ENCODE peak calls at places on chromosomes 4 and X, in seven cellular contexts. L, Y, Z, M, Q, S and X are unnamed samples.
A peak's percentile ranks its signal among the peaks of the same experiment; 100 is the strongest.

GRCh38 chrX:74924449-74925209 is 623 bp downstream of the NEXMIF start:
- DNase-seq in L (no peak), Y (peak; percentile 11), Z (peak; percentile 63), M (no peak), Q (no peak), S (peak; percentile 38), X (peak; percentile 62)

GRCh38 chr4:17762705-17763104 is 18.7 kb downstream of the FAM184B start:
- DNase-seq in L (peak; percentile 37), Y (no peak), Z (no peak), M (peak; percentile 58), Q (peak; percentile 23), S (no peak), X (no peak)

GRCh38 chr4:83358410-83358809 is 23.8 kb upstream of the HPSE start:
- DNase-seq in L (no peak), Y (no peak), Z (peak; percentile 37), M (peak; percentile 73), Q (no peak), S (no peak), X (no peak)

GRCh38 chrX:10634681-10635161 is 14.3 kb upstream of the MID1 start:
- DNase-seq in L (no peak), Y (no peak), Z (no peak), M (peak; percentile 94), Q (no peak), S (no peak), X (no peak)

GRCh38 chr4:136032391-136032790 is 1499.9 kb downstream of the PCDH18 start:
- DNase-seq in L (no peak), Y (no peak), Z (no peak), M (no peak), Q (no peak), S (no peak), X (no peak)

GRCh38 chrX:960821-961220 is 251.6 kb downstream of the CRLF2 start:
- DNase-seq in L (no peak), Y (no peak), Z (no peak), M (no peak), Q (no peak), S (no peak), X (no peak)

GRCh38 chr4:119300072-119300387 is 21.9 kb downstream of the FABP2 start:
- DNase-seq in L (peak; percentile 59), Y (no peak), Z (peak; percentile 60), M (peak; percentile 59), Q (no peak), S (peak; percentile 75), X (peak; percentile 50)

GRCh38 chr4:141352775-141353544 is 132.3 kb downstream of the ZNF330 start:
- DNase-seq in L (peak; percentile 32), Y (no peak), Z (no peak), M (peak; percentile 89), Q (no peak), S (no peak), X (no peak)

GRCh38 chrX:47351706-47352105 is 18.7 kb upstream of the ZNF157 start:
- DNase-seq in L (no peak), Y (no peak), Z (no peak), M (peak; percentile 60), Q (no peak), S (no peak), X (no peak)

GRCh38 chr4:4860803-4861591 is 1.5 kb downstream of the MSX1 start:
- DNase-seq in L (no peak), Y (no peak), Z (peak; percentile 53), M (peak; percentile 32), Q (no peak), S (no peak), X (no peak)

GRCh38 chr4:73257242-73257994 is 1.2 kb downstream of the ANKRD17 start:
- DNase-seq in L (peak; percentile 86), Y (peak; percentile 60), Z (peak; percentile 89), M (peak; percentile 85), Q (peak; percentile 77), S (peak; percentile 77), X (peak; percentile 76)

GRCh38 chrX:110320588-110320987 is 2.7 kb upstream of the AMMECR1 start:
- DNase-seq in L (no peak), Y (no peak), Z (no peak), M (no peak), Q (no peak), S (no peak), X (no peak)

GRCh38 chr4:186698525-186698924 is 25.1 kb downstream of the FAT1 start:
- DNase-seq in L (no peak), Y (no peak), Z (no peak), M (no peak), Q (no peak), S (no peak), X (no peak)

GRCh38 chrX:22118161-22118830 is 86.2 kb downstream of the PHEX start:
- DNase-seq in L (no peak), Y (no peak), Z (no peak), M (peak; percentile 23), Q (no peak), S (no peak), X (no peak)

GRCh38 chr4:125266901-125267601 is 47.7 kb upstream of the FAT4 start:
- DNase-seq in L (no peak), Y (no peak), Z (peak; percentile 4), M (peak; percentile 87), Q (no peak), S (no peak), X (no peak)

GRCh38 chr4:182642831-182643230 is 274.4 kb downstream of the DCTD start:
- DNase-seq in L (no peak), Y (no peak), Z (no peak), M (peak; percentile 66), Q (no peak), S (no peak), X (no peak)

GRCh38 chrX:12581546-12581945 is 209.7 kb upstream of the PRPS2 start:
- DNase-seq in L (no peak), Y (no peak), Z (no peak), M (no peak), Q (no peak), S (no peak), X (no peak)

GRCh38 chr4:185171373-185172071 is 28.5 kb downstream of the SLC25A4 start:
- DNase-seq in L (no peak), Y (no peak), Z (no peak), M (no peak), Q (peak; percentile 52), S (no peak), X (peak; percentile 11)

GRCh38 chr4:38488891-38489861 is 174.8 kb upstream of the KLF3 start:
- DNase-seq in L (no peak), Y (no peak), Z (peak; percentile 35), M (no peak), Q (no peak), S (no peak), X (peak; percentile 10)

GRCh38 chr4:20641971-20642370 is 58.3 kb upstream of the PACRGL start:
- DNase-seq in L (no peak), Y (no peak), Z (no peak), M (no peak), Q (no peak), S (no peak), X (no peak)

GRCh38 chr4:139890810-139891209 is 225.2 kb downstream of the MGST2 start:
- DNase-seq in L (no peak), Y (no peak), Z (no peak), M (peak; percentile 84), Q (no peak), S (no peak), X (no peak)

GRCh38 chr4:78774395-78774794 is 1.8 kb upstream of the BMP2K start:
- DNase-seq in L (peak; percentile 50), Y (no peak), Z (no peak), M (peak; percentile 49), Q (peak; percentile 40), S (no peak), X (no peak)

GRCh38 chr4:186953601-186954260 is 230.1 kb upstream of the FAT1 start:
- DNase-seq in L (no peak), Y (peak; percentile 57), Z (no peak), M (no peak), Q (no peak), S (no peak), X (no peak)

GRCh38 chr4:81870275-81870674 is 398.6 kb upstream of the RASGEF1B start:
- DNase-seq in L (no peak), Y (no peak), Z (no peak), M (no peak), Q (no peak), S (no peak), X (no peak)

GRCh38 chrX:109393859-109394258 is 88.0 kb downstream of the GUCY2F start:
- DNase-seq in L (peak; percentile 21), Y (no peak), Z (no peak), M (no peak), Q (peak; percentile 4), S (no peak), X (no peak)

GRCh38 chr4:146407669-146408084 is 114.1 kb downstream of the SLC10A7 start:
- DNase-seq in L (peak; percentile 69), Y (no peak), Z (no peak), M (peak; percentile 29), Q (no peak), S (no peak), X (no peak)
- TF ChIP-seq CTCF in L (no peak), Y (no peak), Z (no peak), M (no peak), Q (no peak), S (no peak), X (no peak)

DNA sequence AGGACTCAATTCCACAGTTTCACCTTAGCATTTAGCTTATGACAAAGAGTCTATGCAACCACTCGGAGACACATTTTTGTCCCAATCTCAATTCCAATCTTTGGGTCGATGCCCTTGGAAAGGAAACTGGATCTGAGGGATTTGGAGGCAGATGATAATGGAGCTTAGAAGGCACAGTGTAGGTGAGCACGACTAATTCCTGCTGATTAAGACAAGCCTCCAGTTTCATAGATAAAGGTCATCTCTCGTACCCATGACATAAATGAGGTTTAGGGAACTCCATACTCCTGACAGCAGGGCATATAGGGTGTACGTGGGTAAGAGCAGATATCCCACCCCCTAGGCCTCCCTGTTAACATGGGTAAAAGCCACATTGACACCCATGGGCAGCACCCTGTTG is 24.4 kb upstream of the ZNF718 start:
- DNase-seq in L (peak; percentile 6), Y (no peak), Z (no peak), M (no peak), Q (no peak), S (no peak), X (no peak)
- H3K9me3 ChIP-seq in L (peaks cover 3% of the 10 kb centered on the region), Y (peaks cover 88% of the 10 kb centered on the region), Z (no peaks in the 10 kb centered on the region), M (peaks cover 44% of the 10 kb centered on the region), Q (peaks cover 17% of the 10 kb centered on the region), S (peaks cover 98% of the 10 kb centered on the region), X (no peaks in the 10 kb centered on the region)

GRCh38 chr4:75051431-75051830 is 118.5 kb downstream of the PARM1 start:
- DNase-seq in L (no peak), Y (no peak), Z (no peak), M (no peak), Q (no peak), S (no peak), X (no peak)

GRCh38 chr4:75046226-75046625 is 113.3 kb downstream of the PARM1 start:
- DNase-seq in L (no peak), Y (no peak), Z (no peak), M (no peak), Q (no peak), S (no peak), X (no peak)

GRCh38 chr4:75042601-75043208 is 109.8 kb downstream of the PARM1 start:
- DNase-seq in L (no peak), Y (no peak), Z (no peak), M (no peak), Q (no peak), S (no peak), X (no peak)

GRCh38 chr4:75046641-75047040 is 113.7 kb downstream of the PARM1 start:
- DNase-seq in L (no peak), Y (no peak), Z (no peak), M (no peak), Q (no peak), S (no peak), X (no peak)

GRCh38 chr4:75048208-75048879 is 115.4 kb downstream of the PARM1 start:
- DNase-seq in L (peak; percentile 25), Y (no peak), Z (no peak), M (no peak), Q (no peak), S (no peak), X (peak; percentile 71)
- TF ChIP-seq CTCF in L (peak; percentile 39), Y (no peak), Z (peak; percentile 27), M (peak; percentile 20), Q (peak; percentile 44), S (no peak), X (peak; percentile 46)

GRCh38 chr4:160175064-160175643 is 1072.3 kb downstream of the RAPGEF2 start:
- DNase-seq in L (no peak), Y (no peak), Z (no peak), M (no peak), Q (no peak), S (no peak), X (no peak)
- H3K9me3 ChIP-seq in L (no peaks in the 10 kb centered on the region), Y (no peaks in the 10 kb centered on the region), Z (no peaks in the 10 kb centered on the region), M (peaks cover 15% of the 10 kb centered on the region), Q (no peaks in the 10 kb centered on the region), S (no peaks in the 10 kb centered on the region), X (no peaks in the 10 kb centered on the region)